ENCODE peak calls at places on chromosomes 6 and 20, in five cellular contexts. One of them, this sample, is unnamed.

GRCh38 chr6:52115891-52116604 is 28.6 kb upstream of the PKHD1 start:
- DNase-seq in WTC11: no peak
- DNase-seq in GM12878: no peak
- DNase-seq in HepG2: no peak
- DNase-seq in K562: no peak
- DNase-seq in this sample: no peak

GRCh38 chr6:142783499-142783898 is 161.5 kb downstream of the HIVEP2 start:
- DNase-seq in HepG2: no peak
- DNase-seq in WTC11: no peak
- DNase-seq in K562: no peak
- DNase-seq in GM12878: no peak
- DNase-seq in this sample: no peak

GRCh38 chr6:83709748-83710050 is 798 bp upstream of the SNAP91 start:
- DNase-seq in WTC11: no peak
- DNase-seq in HepG2: no peak
- DNase-seq in GM12878: no peak
- DNase-seq in K562: no peak
- DNase-seq in this sample: no peak

GRCh38 chr6:9901376-9901775 is 513.5 kb downstream of the TFAP2A start:
- DNase-seq in GM12878: no peak
- DNase-seq in HepG2: no peak
- DNase-seq in K562: no peak
- DNase-seq in WTC11: no peak
- DNase-seq in this sample: no peak

GRCh38 chr6:55293116-55293515 is 34.2 kb upstream of the GFRAL start:
- DNase-seq in GM12878: no peak
- DNase-seq in HepG2: peak
- DNase-seq in WTC11: no peak
- DNase-seq in K562: no peak
- DNase-seq in this sample: peak

GRCh38 chr6:34595332-34596090 is 39.4 kb upstream of the SPDEF start:
- DNase-seq in GM12878: no peak
- DNase-seq in K562: no peak
- DNase-seq in HepG2: no peak
- DNase-seq in WTC11: no peak
- DNase-seq in this sample: no peak

GRCh38 chr6:44921787-44922186 is 406.3 kb upstream of the RUNX2 start:
- DNase-seq in WTC11: no peak
- DNase-seq in HepG2: peak
- DNase-seq in GM12878: no peak
- DNase-seq in K562: no peak
- DNase-seq in this sample: no peak

GRCh38 chr6:138654715-138655634 is 118.6 kb upstream of the CCDC28A start:
- DNase-seq in GM12878: peak
- DNase-seq in WTC11: no peak
- DNase-seq in K562: no peak
- DNase-seq in HepG2: no peak
- DNase-seq in this sample: no peak

GRCh38 chr6:125868252-125868651 is 77.5 kb downstream of the NCOA7 start:
- DNase-seq in GM12878: no peak
- DNase-seq in K562: no peak
- DNase-seq in HepG2: no peak
- DNase-seq in WTC11: no peak
- DNase-seq in this sample: no peak

GRCh38 chr6:108115598-108116058 is 41.1 kb upstream of the OSTM1 start:
- DNase-seq in WTC11: peak
- DNase-seq in K562: peak
- DNase-seq in HepG2: peak
- DNase-seq in GM12878: no peak
- DNase-seq in this sample: peak

GRCh38 chr6:51161752-51162151 is 343.1 kb downstream of the TFAP2B start:
- DNase-seq in WTC11: no peak
- DNase-seq in K562: no peak
- DNase-seq in HepG2: no peak
- DNase-seq in GM12878: no peak
- DNase-seq in this sample: no peak

GRCh38 chr20:30376767-30377658 is 880.5 kb upstream of the DEFB115 start:
- DNase-seq in WTC11: peak
- DNase-seq in GM12878: peak
- DNase-seq in K562: peak
- DNase-seq in HepG2: peak
- DNase-seq in this sample: peak

GRCh38 chr20:50436696-50437095 is 73.5 kb upstream of the PTPN1 start:
- DNase-seq in WTC11: no peak
- DNase-seq in HepG2: no peak
- DNase-seq in GM12878: no peak
- DNase-seq in K562: no peak
- DNase-seq in this sample: no peak

GRCh38 chr20:44691424-44692423 is 23.4 kb upstream of the CCN5 start:
- DNase-seq in GM12878: no peak
- DNase-seq in K562: no peak
- DNase-seq in WTC11: no peak
- DNase-seq in HepG2: no peak
- DNase-seq in this sample: no peak

GRCh38 chr6:80144753-80145152 is 38.3 kb downstream of the BCKDHB start:
- DNase-seq in GM12878: no peak
- DNase-seq in WTC11: no peak
- DNase-seq in K562: no peak
- DNase-seq in HepG2: no peak
- DNase-seq in this sample: no peak

GRCh38 chr6:87759491-87760010 is 57.5 kb upstream of the AKIRIN2 start:
- DNase-seq in GM12878: no peak
- DNase-seq in HepG2: no peak
- DNase-seq in WTC11: no peak
- DNase-seq in K562: no peak
- DNase-seq in this sample: no peak

GRCh38 chr6:155219858-155220301 is 43.9 kb upstream of the CLDN20 start:
- DNase-seq in K562: no peak
- DNase-seq in WTC11: no peak
- DNase-seq in HepG2: no peak
- DNase-seq in GM12878: no peak
- DNase-seq in this sample: no peak

GRCh38 chr6:129686941-129687627 is 22.9 kb downstream of the ARHGAP18 start:
- DNase-seq in K562: no peak
- DNase-seq in HepG2: no peak
- DNase-seq in WTC11: no peak
- DNase-seq in GM12878: peak
- DNase-seq in this sample: no peak

GRCh38 chr20:55649254-55649653 is 356.1 kb downstream of the CBLN4 start:
- DNase-seq in HepG2: no peak
- DNase-seq in GM12878: no peak
- DNase-seq in K562: no peak
- DNase-seq in WTC11: no peak
- DNase-seq in this sample: no peak

GRCh38 chr6:45084257-45084656 is 243.9 kb upstream of the RUNX2 start:
- DNase-seq in GM12878: no peak
- DNase-seq in K562: no peak
- DNase-seq in WTC11: no peak
- DNase-seq in HepG2: no peak
- DNase-seq in this sample: no peak

GRCh38 chr6:18405477-18406293 is 18.5 kb downstream of the RNF144B start:
- DNase-seq in WTC11: no peak
- DNase-seq in K562: no peak
- DNase-seq in HepG2: no peak
- DNase-seq in GM12878: no peak
- DNase-seq in this sample: no peak

GRCh38 chr6:71621918-71622519 is 264.3 kb upstream of the RIMS1 start:
- DNase-seq in K562: no peak
- DNase-seq in GM12878: no peak
- DNase-seq in HepG2: peak
- DNase-seq in WTC11: no peak
- DNase-seq in this sample: peak

GRCh38 chr20:33649201-33649631 is 12.9 kb upstream of the C20orf144 start:
- DNase-seq in WTC11: no peak
- DNase-seq in HepG2: no peak
- DNase-seq in K562: no peak
- DNase-seq in GM12878: no peak
- DNase-seq in this sample: no peak

GRCh38 chr6:3376064-3376463 is 80.8 kb downstream of the SLC22A23 start:
- DNase-seq in K562: no peak
- DNase-seq in WTC11: no peak
- DNase-seq in HepG2: no peak
- DNase-seq in GM12878: no peak
- DNase-seq in this sample: no peak

GRCh38 chr6:7441048-7441775 is 51.6 kb downstream of the RIOK1 start:
- DNase-seq in GM12878: no peak
- DNase-seq in WTC11: no peak
- DNase-seq in HepG2: no peak
- DNase-seq in K562: no peak
- DNase-seq in this sample: no peak

GRCh38 chr20:57270204-57270937 is 3.9 kb upstream of the BMP7 start:
- DNase-seq in GM12878: no peak
- DNase-seq in HepG2: no peak
- DNase-seq in K562: no peak
- DNase-seq in WTC11: no peak
- DNase-seq in this sample: peak

GRCh38 chr6:112851141-112851540 is 504.0 kb downstream of the RFPL4B start:
- DNase-seq in K562: no peak
- DNase-seq in GM12878: no peak
- DNase-seq in HepG2: no peak
- DNase-seq in WTC11: no peak
- DNase-seq in this sample: no peak
- TF ChIP-seq CREB1 in K562: no peak
- TF ChIP-seq CREB1 in GM12878: no peak
- TF ChIP-seq CREB1 in HepG2: no peak
- TF ChIP-seq CREB1 in WTC11: no peak
- TF ChIP-seq CREB1 in this sample: no peak

DNA sequence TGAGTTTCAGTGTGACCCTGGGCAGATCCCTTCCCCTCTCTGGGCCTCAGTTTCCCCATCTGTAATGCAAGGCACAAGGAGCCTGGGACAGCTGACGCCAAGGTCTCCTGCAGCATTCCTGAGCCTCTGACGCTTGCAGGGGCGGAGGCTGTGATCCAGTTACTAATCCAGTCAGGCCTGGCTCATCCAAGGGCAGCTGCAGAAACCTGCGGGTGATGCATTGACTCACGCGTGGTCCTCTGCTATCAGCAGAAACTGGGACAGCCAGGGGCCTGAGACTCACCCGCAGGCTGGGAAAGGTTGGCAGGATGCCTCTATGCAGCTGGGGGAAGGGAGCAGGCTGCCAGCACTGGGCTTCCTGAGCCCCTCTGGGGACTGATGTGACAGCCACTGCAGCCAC is 65.0 kb upstream of the SIRPA start:
- DNase-seq in K562: no peak
- DNase-seq in HepG2: no peak
- DNase-seq in GM12878: no peak
- DNase-seq in WTC11: no peak
- DNase-seq in this sample: no peak
- TF ChIP-seq CREB1 in K562: no peak
- TF ChIP-seq CREB1 in HepG2: no peak
- TF ChIP-seq CREB1 in GM12878: no peak
- TF ChIP-seq CREB1 in WTC11: no peak
- TF ChIP-seq CREB1 in this sample: no peak

DNA sequence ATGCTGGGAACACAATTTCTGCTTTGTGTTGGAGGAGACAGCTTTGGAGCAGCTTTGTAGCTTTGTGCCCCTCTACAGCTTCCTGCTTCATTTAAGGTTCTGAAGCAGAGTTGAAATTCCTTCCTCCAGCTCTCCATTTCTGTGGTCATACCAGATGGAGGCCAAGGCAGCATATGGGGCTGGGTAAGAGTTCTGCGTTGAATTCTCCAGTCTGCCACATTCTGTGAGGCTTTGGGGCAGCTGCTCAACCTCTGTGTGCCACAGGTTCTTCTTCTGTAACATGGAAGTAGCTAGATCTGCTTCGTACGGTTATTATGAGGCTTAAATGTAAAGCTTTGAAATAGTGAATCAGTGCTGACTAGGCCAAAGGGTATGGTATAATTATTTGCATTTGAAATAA is 2.9 kb upstream of the TRIM26 start:
- DNase-seq in GM12878: no peak
- DNase-seq in WTC11: no peak
- DNase-seq in K562: no peak
- DNase-seq in HepG2: no peak
- DNase-seq in this sample: no peak
- TF ChIP-seq CREB1 in GM12878: no peak
- TF ChIP-seq CREB1 in WTC11: no peak
- TF ChIP-seq CREB1 in K562: no peak
- TF ChIP-seq CREB1 in HepG2: no peak
- TF ChIP-seq CREB1 in this sample: no peak

GRCh38 chr6:89353702-89354392 is 1.3 kb upstream of the UBE2J1 start:
- DNase-seq in K562: no peak
- DNase-seq in HepG2: peak
- DNase-seq in WTC11: no peak
- DNase-seq in GM12878: no peak
- DNase-seq in this sample: no peak
- TF ChIP-seq CREB1 in K562: no peak
- TF ChIP-seq CREB1 in HepG2: no peak
- TF ChIP-seq CREB1 in WTC11: no peak
- TF ChIP-seq CREB1 in GM12878: no peak
- TF ChIP-seq CREB1 in this sample: no peak

DNA sequence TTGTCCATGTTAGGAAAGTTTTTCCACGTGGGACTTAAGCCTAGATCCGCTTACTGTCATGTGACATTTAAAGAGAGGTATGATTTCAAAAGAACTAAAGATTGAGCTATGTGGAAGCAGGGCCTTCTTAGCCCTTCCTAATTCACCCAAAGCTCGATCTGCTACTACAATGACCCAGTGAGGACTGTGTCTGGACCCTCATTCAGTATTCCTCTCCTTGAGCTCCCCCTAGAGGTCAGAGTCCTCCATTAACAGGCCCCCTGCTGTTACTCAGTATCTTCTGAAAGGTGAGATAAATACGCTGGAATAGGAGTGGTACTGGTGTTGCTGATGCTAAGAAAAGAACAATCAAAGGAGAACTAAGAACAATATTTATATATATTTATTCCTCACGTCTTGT is 414.0 kb downstream of the GJA1 start:
- DNase-seq in HepG2: peak
- DNase-seq in WTC11: peak
- DNase-seq in GM12878: no peak
- DNase-seq in K562: peak
- DNase-seq in this sample: peak
- TF ChIP-seq CREB1 in HepG2: no peak
- TF ChIP-seq CREB1 in WTC11: no peak
- TF ChIP-seq CREB1 in GM12878: no peak
- TF ChIP-seq CREB1 in K562: no peak
- TF ChIP-seq CREB1 in this sample: no peak

This sample was measured in GM23338.